ENCODE peak calls at places on chromosomes 6 and 20, in seven cellular contexts. Q, J, Y, B, H, N and A are unnamed samples.

GRCh38 chr20:38751360-38751976 is 3.2 kb downstream of the ACTR5 start:
- DNase-seq in Q (peak; percentile 39), J (no peak), Y (no peak), B (no peak), H (peak; percentile 50), N (peak; percentile 30), A (no peak)

GRCh38 chr20:58144071-58144470 is 84.4 kb downstream of the ANKRD60 start:
- DNase-seq in Q (no peak), J (peak; percentile 14), Y (no peak), B (no peak), H (no peak), N (no peak), A (no peak)

GRCh38 chr6:151209071-151209831 is 30.5 kb upstream of the AKAP12 start:
- DNase-seq in Q (no peak), J (no peak), Y (no peak), B (no peak), H (peak; percentile 65), N (peak; percentile 90), A (no peak)

GRCh38 chr20:44251284-44251683 is 4.2 kb downstream of the GDAP1L1 start:
- DNase-seq in Q (no peak), J (no peak), Y (no peak), B (no peak), H (no peak), N (no peak), A (no peak)

GRCh38 chr6:24492475-24492874 is 2.3 kb upstream of the ALDH5A1 start:
- DNase-seq in Q (no peak), J (no peak), Y (no peak), B (no peak), H (no peak), N (peak; percentile 6), A (no peak)

GRCh38 chr6:34341481-34341971 is 50.9 kb downstream of the NUDT3 start:
- DNase-seq in Q (no peak), J (no peak), Y (no peak), B (no peak), H (peak; percentile 60), N (no peak), A (no peak)

GRCh38 chr20:61656198-61656597 is 404.1 kb downstream of the CDH4 start:
- DNase-seq in Q (no peak), J (no peak), Y (no peak), B (no peak), H (no peak), N (no peak), A (no peak)

GRCh38 chr20:63402178-63402859 is 41.2 kb upstream of the CHRNA4 start:
- DNase-seq in Q (no peak), J (no peak), Y (no peak), B (no peak), H (no peak), N (no peak), A (no peak)

GRCh38 chr20:5141615-5142014 is 14.8 kb downstream of the CDS2 start:
- DNase-seq in Q (no peak), J (no peak), Y (no peak), B (no peak), H (no peak), N (no peak), A (no peak)

GRCh38 chr6:72955666-72956065 is 269.6 kb downstream of the KHDC1L start:
- DNase-seq in Q (no peak), J (no peak), Y (no peak), B (no peak), H (peak; percentile 40), N (no peak), A (no peak)

GRCh38 chr6:17381429-17382147 is 11.8 kb upstream of the CAP2 start:
- DNase-seq in Q (no peak), J (no peak), Y (no peak), B (peak; percentile 14), H (no peak), N (no peak), A (no peak)